ENCODE peak calls at places on chromosomes 6 and 20, in four cellular contexts. X is KBM-7, P is NCI-H510A treated with DMSO at 0.1 percent for 48 hours, C is midbrain. J is an unnamed sample.

GRCh38 chr6:154234019-154234772 is 122.4 kb downstream of the IPCEF1 start:
- DNase-seq in X (peak), C (no peak), P (no peak), J (no peak)

GRCh38 chr6:15023448-15023847 is 222.4 kb upstream of the JARID2 start:
- DNase-seq in P (no peak), C (no peak), X (no peak), J (no peak)

GRCh38 chr6:110619275-110619908 is 143.0 kb upstream of the SLC22A16 start:
- DNase-seq in X (no peak), C (no peak), P (no peak), J (no peak)

GRCh38 chr20:38148328-38149102 is 16.6 kb downstream of the TGM2 start:
- DNase-seq in C (no peak), P (no peak), X (no peak), J (no peak)

GRCh38 chr20:61805781-61806180 is 259.9 kb downstream of the TAF4 start:
- DNase-seq in X (no peak), C (no peak), P (no peak), J (no peak)

GRCh38 chr6:18212231-18212630 is 52.1 kb downstream of the DEK start:
- DNase-seq in C (no peak), P (no peak), X (no peak), J (no peak)

GRCh38 chr6:34393191-34393967 is 910 bp upstream of the NUDT3 start:
- DNase-seq in X (peak), P (no peak), C (no peak), J (no peak)

GRCh38 chr6:45640081-45640491 is 262.4 kb upstream of the SUPT3H start:
- DNase-seq in C (no peak), X (no peak), P (no peak), J (no peak)

GRCh38 chr20:9068232-9068781 is 580 bp upstream of the PLCB4 start:
- DNase-seq in C (peak), P (peak), X (no peak), J (peak)

GRCh38 chr6:119449253-119450156 is 99.9 kb upstream of the MAN1A1 start:
- DNase-seq in X (peak), C (no peak), P (no peak), J (no peak)

GRCh38 chr6:90336591-90336990 is 39.9 kb upstream of the BACH2 start:
- DNase-seq in X (no peak), P (no peak), C (no peak), J (no peak)

GRCh38 chr6:4905858-4906257 is 98.0 kb downstream of the RPP40 start:
- DNase-seq in X (no peak), C (no peak), P (no peak), J (no peak)

GRCh38 chr6:33114428-33114827 is 38.6 kb downstream of the HLA-DPB1 start:
- DNase-seq in X (peak), C (no peak), P (no peak), J (no peak)

GRCh38 chr6:25006565-25007001 is 70.8 kb upstream of the RIPOR2 start:
- DNase-seq in C (peak), P (peak), X (peak), J (peak)

GRCh38 chr20:6940052-6940451 is 172.6 kb downstream of the BMP2 start:
- DNase-seq in P (no peak), X (no peak), C (no peak), J (no peak)

GRCh38 chr6:44967481-44967880 is 360.6 kb upstream of the RUNX2 start:
- DNase-seq in X (no peak), C (no peak), P (no peak), J (no peak)

GRCh38 chr6:34819571-34820480 is 27.9 kb downstream of the BLTP3A start:
- DNase-seq in X (no peak), P (no peak), C (no peak), J (no peak)

GRCh38 chr20:17681741-17682102 is 320 bp downstream of the RRBP1 start:
- DNase-seq in X (no peak), C (no peak), P (no peak), J (no peak)

GRCh38 chr6:166520905-166521834 is 65.3 kb downstream of the RAMACL start:
- DNase-seq in X (no peak), C (no peak), P (no peak), J (no peak)

GRCh38 chr6:4344317-4344899 is 209.0 kb upstream of the ECI2 start:
- DNase-seq in X (peak), P (no peak), C (no peak), J (no peak)

GRCh38 chr20:44231713-44232468 is 15.2 kb upstream of the GDAP1L1 start:
- DNase-seq in X (no peak), C (no peak), P (no peak), J (no peak)